ENCODE peak calls at places on chromosome X, in ten cellular contexts. One of them, this sample, is unnamed.

GRCh38 chrX:74614193-74614909 is at the start of gene RLIM:
- DNase-seq in neural progenitor cell: peak; percentile 94
- DNase-seq in endodermal cell: peak; percentile 95
- DNase-seq in breast epithelium: peak; percentile 95
- DNase-seq in heart left ventricle: peak; percentile 94
- DNase-seq in ovary: peak; percentile 93
- DNase-seq in CD8-positive, alpha-beta memory T cell: peak; percentile 83
- DNase-seq in right lobe of liver: peak; percentile 92
- DNase-seq in tibial artery: peak; percentile 93
- DNase-seq in stomach: peak; percentile 92
- DNase-seq in this sample: peak; percentile 82

GRCh38 chrX:47831788-47832187 is 4.9 kb upstream of the ZNF81 start:
- DNase-seq in neural progenitor cell: peak; percentile 28
- DNase-seq in endodermal cell: peak; percentile 82
- DNase-seq in breast epithelium: no peak
- DNase-seq in heart left ventricle: peak; percentile 48
- DNase-seq in ovary: no peak
- DNase-seq in CD8-positive, alpha-beta memory T cell: peak; percentile 23
- DNase-seq in right lobe of liver: peak; percentile 48
- DNase-seq in tibial artery: no peak
- DNase-seq in stomach: peak; percentile 51
- DNase-seq in this sample: peak; percentile 70

GRCh38 chrX:44036336-44036735 is 63.1 kb upstream of the NDP start:
- DNase-seq in neural progenitor cell: no peak
- DNase-seq in endodermal cell: no peak
- DNase-seq in breast epithelium: no peak
- DNase-seq in heart left ventricle: no peak
- DNase-seq in ovary: no peak
- DNase-seq in CD8-positive, alpha-beta memory T cell: no peak
- DNase-seq in right lobe of liver: no peak
- DNase-seq in tibial artery: no peak
- DNase-seq in stomach: no peak
- DNase-seq in this sample: no peak

GRCh38 chrX:15404712-15405111 is 20.5 kb upstream of the VEGFD start:
- DNase-seq in neural progenitor cell: no peak
- DNase-seq in endodermal cell: no peak
- DNase-seq in breast epithelium: no peak
- DNase-seq in heart left ventricle: peak; percentile 70
- DNase-seq in ovary: peak; percentile 44
- DNase-seq in CD8-positive, alpha-beta memory T cell: no peak
- DNase-seq in right lobe of liver: no peak
- DNase-seq in tibial artery: peak; percentile 41
- DNase-seq in stomach: no peak
- DNase-seq in this sample: no peak

GRCh38 chrX:45145492-45146215 is 55.0 kb downstream of the DIPK2B start:
- DNase-seq in neural progenitor cell: no peak
- DNase-seq in endodermal cell: no peak
- DNase-seq in breast epithelium: no peak
- DNase-seq in heart left ventricle: no peak
- DNase-seq in ovary: no peak
- DNase-seq in CD8-positive, alpha-beta memory T cell: no peak
- DNase-seq in right lobe of liver: no peak
- DNase-seq in tibial artery: no peak
- DNase-seq in stomach: no peak
- DNase-seq in this sample: no peak

GRCh38 chrX:26511621-26512363 is 295.8 kb downstream of the MAGEB5 start:
- DNase-seq in neural progenitor cell: no peak
- DNase-seq in endodermal cell: no peak
- DNase-seq in breast epithelium: no peak
- DNase-seq in heart left ventricle: no peak
- DNase-seq in ovary: no peak
- DNase-seq in CD8-positive, alpha-beta memory T cell: no peak
- DNase-seq in right lobe of liver: no peak
- DNase-seq in tibial artery: no peak
- DNase-seq in stomach: no peak
- DNase-seq in this sample: no peak

GRCh38 chrX:68634649-68635227 is 12.7 kb upstream of the STARD8 start:
- DNase-seq in neural progenitor cell: no peak
- DNase-seq in endodermal cell: no peak
- DNase-seq in breast epithelium: no peak
- DNase-seq in heart left ventricle: no peak
- DNase-seq in ovary: no peak
- DNase-seq in CD8-positive, alpha-beta memory T cell: no peak
- DNase-seq in right lobe of liver: no peak
- DNase-seq in tibial artery: no peak
- DNase-seq in stomach: no peak
- DNase-seq in this sample: no peak

GRCh38 chrX:649166-649565 is 18.6 kb downstream of the SHOX start:
- DNase-seq in neural progenitor cell: no peak
- DNase-seq in endodermal cell: no peak
- DNase-seq in breast epithelium: no peak
- DNase-seq in heart left ventricle: no peak
- DNase-seq in ovary: no peak
- DNase-seq in CD8-positive, alpha-beta memory T cell: no peak
- DNase-seq in right lobe of liver: no peak
- DNase-seq in tibial artery: no peak
- DNase-seq in stomach: no peak
- DNase-seq in this sample: no peak

GRCh38 chrX:148722966-148723365 is 222.5 kb downstream of the AFF2 start:
- DNase-seq in neural progenitor cell: no peak
- DNase-seq in endodermal cell: no peak
- DNase-seq in breast epithelium: no peak
- DNase-seq in heart left ventricle: no peak
- DNase-seq in ovary: no peak
- DNase-seq in CD8-positive, alpha-beta memory T cell: no peak
- DNase-seq in right lobe of liver: no peak
- DNase-seq in tibial artery: no peak
- DNase-seq in stomach: no peak
- DNase-seq in this sample: no peak

GRCh38 chrX:63658920-63659319 is 126.1 kb downstream of the ARHGEF9 start:
- DNase-seq in neural progenitor cell: no peak
- DNase-seq in endodermal cell: no peak
- DNase-seq in breast epithelium: no peak
- DNase-seq in heart left ventricle: no peak
- DNase-seq in ovary: no peak
- DNase-seq in CD8-positive, alpha-beta memory T cell: no peak
- DNase-seq in right lobe of liver: no peak
- DNase-seq in tibial artery: no peak
- DNase-seq in stomach: no peak
- DNase-seq in this sample: no peak

GRCh38 chrX:63657821-63658220 is 127.2 kb downstream of the ARHGEF9 start:
- DNase-seq in neural progenitor cell: no peak
- DNase-seq in endodermal cell: no peak
- DNase-seq in breast epithelium: peak; percentile 55
- DNase-seq in heart left ventricle: peak; percentile 67
- DNase-seq in ovary: no peak
- DNase-seq in CD8-positive, alpha-beta memory T cell: no peak
- DNase-seq in right lobe of liver: no peak
- DNase-seq in tibial artery: peak; percentile 77
- DNase-seq in stomach: no peak
- DNase-seq in this sample: no peak

GRCh38 chrX:63652086-63652775 is 132.8 kb downstream of the ARHGEF9 start:
- DNase-seq in neural progenitor cell: no peak
- DNase-seq in endodermal cell: no peak
- DNase-seq in breast epithelium: no peak
- DNase-seq in heart left ventricle: no peak
- DNase-seq in ovary: no peak
- DNase-seq in CD8-positive, alpha-beta memory T cell: no peak
- DNase-seq in right lobe of liver: no peak
- DNase-seq in tibial artery: no peak
- DNase-seq in stomach: no peak
- DNase-seq in this sample: no peak

GRCh38 chrX:63661676-63662075 is 123.3 kb downstream of the ARHGEF9 start:
- DNase-seq in neural progenitor cell: no peak
- DNase-seq in endodermal cell: no peak
- DNase-seq in breast epithelium: no peak
- DNase-seq in heart left ventricle: no peak
- DNase-seq in ovary: no peak
- DNase-seq in CD8-positive, alpha-beta memory T cell: no peak
- DNase-seq in right lobe of liver: no peak
- DNase-seq in tibial artery: no peak
- DNase-seq in stomach: no peak
- DNase-seq in this sample: no peak

DNA sequence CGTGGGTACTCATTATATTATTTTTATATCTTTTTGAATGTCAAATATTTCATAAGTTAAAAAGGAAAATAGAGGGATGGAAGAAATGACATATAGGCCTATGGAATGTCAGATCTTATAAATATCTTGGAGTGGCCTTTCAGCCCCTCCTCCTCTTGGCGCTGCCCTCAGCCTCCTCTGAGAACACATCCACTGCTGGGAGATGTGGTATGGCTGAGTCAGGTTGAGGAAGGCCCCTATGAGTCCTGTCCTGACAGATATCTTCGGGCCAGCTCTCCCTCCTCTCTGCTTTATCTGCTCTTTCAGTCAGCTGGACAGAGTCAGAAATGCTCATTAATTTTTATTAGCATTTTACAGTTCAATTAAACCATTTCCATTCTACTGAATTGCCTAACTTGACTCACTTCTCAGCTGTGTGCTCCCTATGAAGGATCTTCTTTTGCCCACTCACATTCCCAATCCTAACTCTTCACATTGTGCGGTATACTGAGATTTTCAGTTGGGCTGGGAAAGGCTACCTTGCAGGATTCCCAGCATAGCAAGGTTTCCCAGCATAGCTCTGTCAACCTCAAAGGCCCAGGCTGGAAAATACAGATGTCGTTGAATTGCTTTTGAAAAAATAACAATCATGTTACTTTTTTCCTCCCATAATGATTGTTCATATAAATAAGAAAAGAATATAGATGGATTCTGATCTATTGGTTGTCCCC is 128.0 kb downstream of the ARHGEF9 start:
- DNase-seq in neural progenitor cell: no peak
- DNase-seq in endodermal cell: no peak
- DNase-seq in breast epithelium: no peak
- DNase-seq in heart left ventricle: no peak
- DNase-seq in ovary: no peak
- DNase-seq in CD8-positive, alpha-beta memory T cell: no peak
- DNase-seq in right lobe of liver: no peak
- DNase-seq in tibial artery: peak; percentile 20
- DNase-seq in stomach: no peak
- DNase-seq in this sample: no peak
- H3K27ac ChIP-seq in neural progenitor cell: no peak overlapping the region
- H3K27ac ChIP-seq in endodermal cell: no peak overlapping the region
- H3K27ac ChIP-seq in breast epithelium: peak overlapping the region; percentile 25
- H3K27ac ChIP-seq in heart left ventricle: peak overlapping the region; percentile 46
- H3K27ac ChIP-seq in ovary: no peak overlapping the region
- H3K27ac ChIP-seq in CD8-positive, alpha-beta memory T cell: no peak overlapping the region
- H3K27ac ChIP-seq in right lobe of liver: no peak overlapping the region
- H3K27ac ChIP-seq in tibial artery: peak overlapping the region; percentile 74
- H3K27ac ChIP-seq in stomach: no peak overlapping the region
- H3K27ac ChIP-seq in this sample: no peak overlapping the region

DNA sequence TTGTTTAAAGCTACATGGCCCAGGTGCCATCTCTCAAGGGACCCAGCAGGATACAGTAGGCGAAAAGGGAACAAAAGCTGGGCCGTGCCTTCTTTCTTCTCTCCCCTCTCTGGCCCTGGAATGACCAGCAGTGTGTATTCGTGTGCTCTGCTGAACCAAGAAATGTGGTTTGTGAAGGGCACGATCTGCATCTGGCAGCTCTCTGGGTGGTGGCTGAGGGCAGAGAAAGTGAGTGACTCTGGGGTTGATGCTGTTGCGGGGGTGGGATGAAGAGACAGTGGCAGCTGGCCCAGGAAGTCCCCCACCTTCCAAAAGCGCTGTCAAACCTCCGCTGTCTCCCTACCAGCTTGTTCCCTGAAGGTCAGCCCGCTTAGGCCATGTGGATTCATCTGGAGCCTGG is 88.3 kb downstream of the CLDN34 start:
- DNase-seq in neural progenitor cell: no peak
- DNase-seq in endodermal cell: no peak
- DNase-seq in breast epithelium: no peak
- DNase-seq in heart left ventricle: no peak
- DNase-seq in ovary: no peak
- DNase-seq in CD8-positive, alpha-beta memory T cell: no peak
- DNase-seq in right lobe of liver: no peak
- DNase-seq in tibial artery: no peak
- DNase-seq in stomach: no peak
- DNase-seq in this sample: no peak
- H3K4me1 ChIP-seq in neural progenitor cell: peaks cover under 1% of the 10 kb centered on the region
- H3K4me1 ChIP-seq in endodermal cell: no peaks in the 10 kb centered on the region
- H3K4me1 ChIP-seq in breast epithelium: no peaks in the 10 kb centered on the region
- H3K4me1 ChIP-seq in heart left ventricle: peaks cover 40% of the 10 kb centered on the region
- H3K4me1 ChIP-seq in ovary: no peaks in the 10 kb centered on the region
- H3K4me1 ChIP-seq in CD8-positive, alpha-beta memory T cell: no peaks in the 10 kb centered on the region
- H3K4me1 ChIP-seq in right lobe of liver: no peaks in the 10 kb centered on the region
- H3K4me1 ChIP-seq in tibial artery: no peaks in the 10 kb centered on the region
- H3K4me1 ChIP-seq in stomach: peaks cover 3% of the 10 kb centered on the region
- H3K4me1 ChIP-seq in this sample: no peaks in the 10 kb centered on the region

DNA sequence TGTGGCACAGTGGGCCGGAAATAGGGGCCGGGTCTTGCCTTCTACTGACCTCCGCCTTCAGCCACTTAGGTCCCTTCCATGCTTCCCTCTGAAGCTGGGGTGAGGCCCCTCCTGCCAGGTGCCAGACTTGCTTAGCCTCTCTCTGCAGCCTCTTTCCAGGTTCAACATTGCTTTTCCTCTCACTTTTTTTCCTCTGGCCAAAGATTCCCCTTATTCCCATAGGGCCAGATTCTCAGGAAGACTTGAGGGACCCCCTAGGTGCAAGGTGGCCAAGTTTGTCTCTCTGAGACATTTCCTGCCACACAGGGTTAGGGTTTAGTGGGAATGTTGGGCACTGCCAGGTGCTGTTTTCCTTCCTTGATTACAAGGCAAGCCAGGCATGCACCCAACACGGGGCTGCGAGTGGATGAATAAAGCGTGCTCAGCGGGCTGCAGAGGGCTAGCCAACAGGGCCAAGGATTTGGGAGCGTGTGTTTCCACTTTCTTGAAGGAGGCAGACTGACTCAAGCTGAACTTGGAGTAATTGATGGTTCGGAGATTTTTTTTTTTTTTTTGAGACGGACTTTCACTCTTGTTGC is 7.6 kb upstream of the GJB1 start:
- DNase-seq in neural progenitor cell: no peak
- DNase-seq in endodermal cell: no peak
- DNase-seq in breast epithelium: no peak
- DNase-seq in heart left ventricle: no peak
- DNase-seq in ovary: no peak
- DNase-seq in CD8-positive, alpha-beta memory T cell: no peak
- DNase-seq in right lobe of liver: peak; percentile 33
- DNase-seq in tibial artery: no peak
- DNase-seq in stomach: peak; percentile 40
- DNase-seq in this sample: no peak
- H3K4me3 ChIP-seq in neural progenitor cell: no peak overlapping the region
- H3K4me3 ChIP-seq in endodermal cell: no peak overlapping the region
- H3K4me3 ChIP-seq in breast epithelium: no peak overlapping the region
- H3K4me3 ChIP-seq in heart left ventricle: no peak overlapping the region
- H3K4me3 ChIP-seq in ovary: no peak overlapping the region
- H3K4me3 ChIP-seq in CD8-positive, alpha-beta memory T cell: no peak overlapping the region
- H3K4me3 ChIP-seq in right lobe of liver: peak overlapping the region; percentile 75
- H3K4me3 ChIP-seq in tibial artery: no peak overlapping the region
- H3K4me3 ChIP-seq in stomach: peak overlapping the region; percentile 35
- H3K4me3 ChIP-seq in this sample: no peak overlapping the region

DNA sequence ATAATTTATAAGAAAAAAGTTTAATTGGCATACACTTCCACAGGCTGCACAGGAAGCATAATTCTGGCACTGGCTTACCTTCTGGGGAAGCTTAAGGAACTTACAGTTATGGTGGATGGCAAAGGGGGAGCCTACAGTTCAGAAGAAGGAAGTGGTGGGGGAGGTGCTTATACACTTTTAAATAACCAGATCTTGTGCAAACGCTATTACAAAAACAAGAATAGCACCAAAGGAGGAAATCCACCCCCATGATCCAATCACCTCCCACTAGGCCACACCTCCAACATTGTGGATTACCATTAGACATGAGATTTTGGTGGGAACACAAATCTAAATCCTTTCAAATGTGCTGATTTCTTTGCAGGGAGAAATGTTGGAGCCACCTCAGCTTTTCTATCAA is 287.7 kb downstream of the CPXCR1 start:
- DNase-seq in neural progenitor cell: no peak
- DNase-seq in endodermal cell: no peak
- DNase-seq in breast epithelium: no peak
- DNase-seq in heart left ventricle: no peak
- DNase-seq in ovary: no peak
- DNase-seq in CD8-positive, alpha-beta memory T cell: no peak
- DNase-seq in right lobe of liver: no peak
- DNase-seq in tibial artery: no peak
- DNase-seq in stomach: no peak
- DNase-seq in this sample: no peak
- H3K27ac ChIP-seq in neural progenitor cell: no peak overlapping the region
- H3K27ac ChIP-seq in endodermal cell: no peak overlapping the region
- H3K27ac ChIP-seq in breast epithelium: no peak overlapping the region
- H3K27ac ChIP-seq in heart left ventricle: no peak overlapping the region
- H3K27ac ChIP-seq in ovary: no peak overlapping the region
- H3K27ac ChIP-seq in CD8-positive, alpha-beta memory T cell: no peak overlapping the region
- H3K27ac ChIP-seq in right lobe of liver: no peak overlapping the region
- H3K27ac ChIP-seq in tibial artery: no peak overlapping the region
- H3K27ac ChIP-seq in stomach: no peak overlapping the region
- H3K27ac ChIP-seq in this sample: no peak overlapping the region

This sample was measured in CD8-positive, alpha-beta T cell.